ENCODE peak calls at places on chromosomes 12 and 14, in eight cellular contexts. D, J, S, P, G, L, M and O are unnamed samples.

GRCh38 chr12:96085475-96085874 is 50.1 kb upstream of the LTA4H start:
- DNase-seq in J (no peak), S (no peak), D (no peak), M (no peak), P (no peak), G (no peak), L (no peak), O (no peak)

GRCh38 chr12:57090456-57090855 is 1.5 kb downstream of the NAB2 start:
- DNase-seq in L (peak; percentile 66), G (no peak), D (no peak), P (no peak), S (peak; percentile 51), M (no peak), J (peak; percentile 28), O (peak; percentile 57)

GRCh38 chr12:25583545-25583944 is 30.5 kb upstream of the LMNTD1 start:
- DNase-seq in D (peak; percentile 32), J (no peak), G (no peak), S (no peak), L (no peak), P (no peak), M (peak; percentile 81), O (no peak)

GRCh38 chr12:121849211-121849610 is 9.4 kb downstream of the HPD start:
- DNase-seq in M (no peak), G (no peak), D (no peak), P (no peak), J (no peak), S (no peak), L (no peak), O (no peak)

GRCh38 chr14:105838107-105838506 is 311.7 kb downstream of the TMEM121 start:
- DNase-seq in J (no peak), D (no peak), M (no peak), P (no peak), S (no peak), L (no peak), G (no peak), O (no peak)

GRCh38 chr12:470133-470532 is 10.4 kb downstream of the B4GALNT3 start:
- DNase-seq in M (no peak), L (no peak), P (no peak), G (no peak), D (no peak), J (no peak), S (no peak), O (no peak)

GRCh38 chr12:25102402-25102801 is 92.6 kb downstream of the DNAI7 start:
- DNase-seq in S (no peak), L (no peak), J (no peak), D (peak; percentile 41), P (no peak), M (no peak), G (no peak), O (no peak)

GRCh38 chr12:48183876-48184548 is 568 bp downstream of the CCDC184 start:
- DNase-seq in P (no peak), D (peak; percentile 54), L (no peak), M (no peak), J (no peak), S (no peak), G (no peak), O (no peak)

GRCh38 chr12:27331927-27332324 is 710 bp upstream of the BMAL2 start:
- DNase-seq in M (no peak), S (peak; percentile 46), L (no peak), G (no peak), D (no peak), P (no peak), J (peak; percentile 42), O (no peak)

GRCh38 chr14:29529418-29529817 is 398.2 kb downstream of the PRKD1 start:
- DNase-seq in G (no peak), M (peak; percentile 7), S (peak; percentile 51), D (peak; percentile 79), J (no peak), P (no peak), L (no peak), O (no peak)

GRCh38 chr12:106188249-106188648 is 49.5 kb upstream of the NUAK1 start:
- DNase-seq in P (no peak), J (no peak), S (no peak), M (no peak), L (no peak), D (no peak), G (no peak), O (no peak)

GRCh38 chr12:54126696-54127537 is 61.9 kb downstream of the SMUG1 start:
- DNase-seq in P (no peak), D (peak; percentile 77), M (no peak), L (peak; percentile 88), S (peak; percentile 83), J (peak; percentile 36), G (no peak), O (peak; percentile 93)

GRCh38 chr14:59846595-59846994 is 24.0 kb downstream of the RTN1 start:
- DNase-seq in J (no peak), L (no peak), G (no peak), M (no peak), D (no peak), P (no peak), S (no peak), O (no peak)

GRCh38 chr12:95259368-95259767 is 41.8 kb downstream of the VEZT start:
- DNase-seq in J (no peak), S (no peak), P (no peak), L (no peak), M (no peak), G (no peak), D (no peak), O (no peak)

GRCh38 chr12:108021129-108021528 is 108.0 kb upstream of the WSCD2 start:
- DNase-seq in G (no peak), P (no peak), L (no peak), S (no peak), M (no peak), D (no peak), J (no peak), O (no peak)

GRCh38 chr12:916240-916639 is 33.3 kb downstream of the RAD52 start:
- DNase-seq in J (no peak), L (no peak), G (no peak), M (no peak), P (no peak), S (no peak), D (peak; percentile 10), O (no peak)

GRCh38 chr12:2856051-2856450 is 788 bp downstream of the TEX52 start:
- DNase-seq in S (peak; percentile 14), L (no peak), D (peak; percentile 22), G (peak; percentile 9), J (no peak), M (no peak), P (no peak), O (no peak)

GRCh38 chr12:55816876-55817351 is 610 bp downstream of the SARNP start:
- DNase-seq in S (peak; percentile 69), G (no peak), J (no peak), M (no peak), P (no peak), L (peak; percentile 61), D (peak; percentile 40), O (no peak)

GRCh38 chr12:111437816-111438454 is 32.2 kb downstream of the SH2B3 start:
- DNase-seq in D (no peak), J (peak; percentile 77), G (peak; percentile 88), S (peak; percentile 92), L (no peak), M (peak; percentile 90), P (no peak), O (peak; percentile 82)

GRCh38 chr12:54419088-54419887 is at the start of gene ITGA5:
- DNase-seq in M (peak; percentile 76), P (peak; percentile 53), S (peak; percentile 93), L (peak; percentile 96), D (peak; percentile 73), J (peak; percentile 76), G (peak; percentile 89), O (peak; percentile 92)

GRCh38 chr12:7750350-7750749 is 3.2 kb upstream of the CLEC4C start:
- DNase-seq in M (no peak), D (no peak), G (no peak), P (no peak), L (no peak), J (no peak), S (peak; percentile 7), O (peak; percentile 3)

GRCh38 chr12:52061470-52062166 is 8.2 kb upstream of the ATG101 start:
- DNase-seq in D (no peak), G (peak; percentile 54), J (no peak), P (no peak), S (no peak), M (no peak), L (peak; percentile 82), O (no peak)
- H3K27ac ChIP-seq in D (no peak overlapping the region), G (no peak overlapping the region), J (no peak overlapping the region), P (no peak overlapping the region), S (no peak overlapping the region), M (no peak overlapping the region), L (peak overlapping the region; percentile 100), O (no peak overlapping the region)

DNA sequence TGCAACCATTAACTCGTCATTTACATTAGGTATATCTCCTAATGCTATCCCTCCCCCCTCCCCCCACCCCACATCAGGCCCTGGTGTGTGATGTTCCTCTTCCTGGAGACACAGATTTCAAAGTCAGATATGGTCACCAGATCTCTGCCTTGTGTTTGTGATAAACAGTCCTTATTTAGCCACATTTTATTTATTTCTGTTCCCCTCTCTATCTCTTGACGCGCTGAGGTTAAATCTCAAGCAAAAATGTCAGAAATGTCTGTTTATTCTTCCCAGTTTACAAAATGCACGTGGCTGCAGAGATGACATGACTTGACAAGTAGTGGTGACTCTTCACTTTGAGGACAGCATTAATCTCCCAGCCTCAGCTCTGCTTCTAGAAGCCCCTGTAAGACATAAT is 11.5 kb upstream of the RASSF3 start:
- DNase-seq in L (no peak), P (no peak), D (no peak), M (no peak), J (no peak), G (no peak), S (no peak), O (no peak)
- H3K4me1 ChIP-seq in L (no peaks in the 10 kb centered on the region), P (peaks cover 41% of the 10 kb centered on the region), D (peaks cover 12% of the 10 kb centered on the region), M (no peaks in the 10 kb centered on the region), J (no peaks in the 10 kb centered on the region), G (no peaks in the 10 kb centered on the region), S (no peaks in the 10 kb centered on the region), O (no peaks in the 10 kb centered on the region)

DNA sequence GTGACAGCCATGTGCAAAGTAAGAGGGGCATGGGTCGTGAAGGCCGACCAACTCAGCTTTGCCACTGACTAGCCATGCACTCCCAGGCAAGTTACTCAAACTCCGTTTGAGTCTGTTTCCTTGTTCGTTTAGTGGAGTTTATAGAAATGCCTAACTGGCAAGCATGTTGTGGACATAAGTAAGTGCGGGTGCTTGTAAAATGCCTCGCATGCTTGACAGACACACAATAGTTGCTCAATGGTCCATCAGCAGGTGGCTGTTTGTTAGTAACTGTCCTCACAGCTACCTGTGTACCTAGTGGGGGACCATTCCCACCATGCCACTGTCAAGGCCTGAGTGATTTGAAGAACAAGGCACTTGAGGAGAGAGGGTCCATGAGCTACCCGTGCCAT is 338.3 kb downstream of the DPF3 start:
- DNase-seq in P (no peak), J (no peak), S (no peak), L (no peak), G (no peak), D (no peak), M (no peak), O (no peak)
- H3K27ac ChIP-seq in P (no peak overlapping the region), J (no peak overlapping the region), S (no peak overlapping the region), L (no peak overlapping the region), G (no peak overlapping the region), D (no peak overlapping the region), M (no peak overlapping the region), O (peak overlapping the region; percentile 98)

DNA sequence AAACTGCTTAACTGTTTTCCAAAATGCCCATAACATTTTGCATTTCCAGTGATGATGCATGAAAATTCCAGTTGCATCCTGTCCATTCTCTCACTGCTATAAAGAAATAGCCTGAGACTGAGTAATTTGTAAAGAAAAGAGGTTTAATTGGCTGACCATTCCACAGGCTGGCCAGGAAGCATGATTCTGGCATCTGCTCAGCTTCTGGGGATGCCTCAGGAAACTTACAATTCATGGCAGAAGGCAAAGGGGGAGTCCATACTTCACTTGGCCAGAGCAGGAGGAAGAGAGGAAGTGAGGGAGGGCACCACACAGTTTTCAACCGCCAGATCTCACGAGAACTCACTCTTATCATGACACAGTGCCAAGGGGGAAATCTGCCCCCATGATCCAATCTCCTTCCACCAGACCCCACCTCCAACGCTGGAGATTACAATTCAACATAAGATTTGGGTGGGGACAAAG is 18.2 kb upstream of the CLEC2D start:
- DNase-seq in G (peak; percentile 65), J (peak; percentile 66), D (no peak), M (peak; percentile 76), S (peak; percentile 76), P (peak; percentile 64), L (no peak), O (no peak)
- H3K4me1 ChIP-seq in G (peaks cover 8% of the 10 kb centered on the region), J (peaks cover 34% of the 10 kb centered on the region), D (peaks cover 42% of the 10 kb centered on the region), M (peaks cover 14% of the 10 kb centered on the region), S (peaks cover 35% of the 10 kb centered on the region), P (peaks cover 48% of the 10 kb centered on the region), L (peaks cover 11% of the 10 kb centered on the region), O (no peaks in the 10 kb centered on the region)